ENCODE peak calls at places on chromosomes 5 and 9, in ten cellular contexts. K is HuH-7; P is IMR-90; C is stimulated activated CD8-positive, alpha-beta memory T cell treated with anti-CD3 and anti-CD28 coated beads, Interleukin-15, amount 100 ng/mL, for 1 hour; J is suprapubic skin; N is activated CD4-positive, CD25-positive, alpha-beta regulatory T cell treated with anti-CD3 and anti-CD28 coated beads, Interleukin-2, amount 50 U/mL, for 72 hours; I is naive thymus-derived CD8-positive, alpha-beta T cell; Z is activated naive CD8-positive, alpha-beta T cell treated with anti-CD3 and anti-CD28 coated beads, Interleukin-2, amount 50 U/mL, for 16 hours; D is retinal pigment epithelial cell; A is GM12865. S is an unnamed sample.

GRCh38 chr9:82457959-82458358 is 469.4 kb downstream of the SPATA31D1 start:
- DNase-seq in P (no peak), K (no peak), J (no peak), A (peak), Z (no peak), C (no peak), I (no peak), D (no peak), N (no peak), S (no peak)

GRCh38 chr9:2616726-2617377 is 4.7 kb upstream of the VLDLR start:
- DNase-seq in N (no peak), J (no peak), I (no peak), C (no peak), A (peak), P (no peak), Z (no peak), D (no peak), K (no peak), S (no peak)

GRCh38 chr9:78314953-78315870 is 18.3 kb downstream of the PSAT1 start:
- DNase-seq in D (no peak), J (no peak), N (no peak), Z (no peak), C (no peak), P (peak), K (no peak), I (no peak), A (no peak), S (no peak)

GRCh38 chr9:83065233-83065632 is 2.3 kb upstream of the RASEF start:
- DNase-seq in I (no peak), C (no peak), K (no peak), N (no peak), Z (no peak), J (no peak), D (no peak), A (no peak), P (no peak), S (no peak)

GRCh38 chr9:123318961-123319421 is 37.0 kb upstream of the CRB2 start:
- DNase-seq in C (no peak), P (no peak), Z (no peak), N (no peak), D (no peak), J (no peak), I (no peak), K (no peak), A (no peak), S (no peak)

GRCh38 chr5:126070481-126070880 is 352.7 kb upstream of the GRAMD2B start:
- DNase-seq in J (no peak), C (no peak), D (no peak), N (no peak), I (no peak), P (no peak), Z (no peak), A (no peak), K (no peak), S (no peak)

GRCh38 chr5:9540791-9541190 is 5.1 kb downstream of the SEMA5A start:
- DNase-seq in A (no peak), C (no peak), D (no peak), J (no peak), N (no peak), K (no peak), P (peak), I (no peak), Z (no peak), S (no peak)

GRCh38 chr9:27112235-27112634 is 3.2 kb downstream of the TEK start:
- DNase-seq in Z (no peak), C (no peak), N (no peak), J (no peak), D (no peak), P (no peak), K (no peak), I (no peak), A (no peak), S (no peak)

GRCh38 chr5:36202521-36202961 is 39.2 kb downstream of the NADK2 start:
- DNase-seq in Z (no peak), P (peak), C (no peak), I (no peak), J (no peak), K (no peak), N (no peak), D (peak), A (no peak), S (no peak)

GRCh38 chr5:113122053-113122452 is 145.5 kb downstream of the DCP2 start:
- DNase-seq in D (no peak), N (no peak), Z (no peak), K (no peak), C (no peak), A (no peak), J (no peak), I (no peak), P (peak), S (no peak)

GRCh38 chr5:68141494-68141893 is 74.1 kb upstream of the PIK3R1 start:
- DNase-seq in A (peak), I (no peak), J (no peak), D (no peak), C (no peak), P (peak), Z (no peak), N (no peak), K (no peak), S (no peak)

GRCh38 chr5:74839228-74839627 is 27.0 kb downstream of the FAM169A start:
- DNase-seq in I (no peak), Z (no peak), N (no peak), C (no peak), P (no peak), D (no peak), J (no peak), A (peak), K (no peak), S (no peak)

GRCh38 chr5:141869514-141869913 is 8.7 kb downstream of the PCDH1 start:
- DNase-seq in K (no peak), J (no peak), Z (no peak), A (no peak), C (no peak), I (no peak), D (no peak), P (no peak), N (peak), S (no peak)

S was measured in NCI-H1092.